ENCODE peak calls at places on chromosomes 12 and 14, in six cellular contexts. Y is HepG2, L is GM12878, H is HCT116, G is H1, O is K562. W is an unnamed sample.

GRCh38 chr12:48924617-48925217 is 575 bp downstream of the FKBP11 start:
- DNase-seq in Y (no peak), G (peak; percentile 29), O (no peak), H (no peak), L (peak; percentile 40), W (no peak)

GRCh38 chr12:124514996-124515932 is 52.1 kb downstream of the NCOR2 start:
- DNase-seq in O (no peak), H (no peak), G (no peak), Y (no peak), L (no peak), W (no peak)

GRCh38 chr12:43057561-43057960 is 468.0 kb upstream of the PRICKLE1 start:
- DNase-seq in G (no peak), H (no peak), L (no peak), Y (no peak), O (no peak), W (no peak)

GRCh38 chr12:128864516-128865186 is 11.4 kb downstream of the GLT1D1 start:
- DNase-seq in H (no peak), O (no peak), G (no peak), Y (no peak), L (no peak), W (no peak)

GRCh38 chr14:55237999-55238680 is 33.1 kb upstream of the FBXO34 start:
- DNase-seq in G (no peak), Y (no peak), O (no peak), L (no peak), H (no peak), W (no peak)

GRCh38 chr12:40033260-40033649 is 72.6 kb downstream of the SLC2A13 start:
- DNase-seq in G (no peak), O (no peak), Y (no peak), H (no peak), L (no peak), W (no peak)

GRCh38 chr12:115267464-115267863 is 583.5 kb upstream of the TBX3 start:
- DNase-seq in L (no peak), G (no peak), Y (no peak), O (no peak), H (no peak), W (no peak)

GRCh38 chr12:81086342-81086741 is 8.5 kb downstream of the ACSS3 start:
- DNase-seq in L (no peak), O (no peak), H (no peak), G (no peak), Y (peak; percentile 89), W (no peak)

GRCh38 chr12:5567021-5567744 is 135.3 kb downstream of the NTF3 start:
- DNase-seq in H (no peak), O (no peak), G (no peak), L (no peak), Y (no peak), W (no peak)

GRCh38 chr12:103523771-103524170 is 28.0 kb upstream of the C12orf42 start:
- DNase-seq in L (no peak), H (no peak), Y (no peak), G (no peak), O (no peak), W (no peak)

GRCh38 chr12:93448796-93449195 is 7.0 kb upstream of the UBE2N start:
- DNase-seq in Y (peak; percentile 35), G (no peak), O (no peak), L (no peak), H (no peak), W (no peak)

GRCh38 chr14:93185333-93185688 is 194 bp downstream of the LYSET start:
- DNase-seq in G (no peak), Y (no peak), O (no peak), L (no peak), H (no peak), W (no peak)

GRCh38 chr12:52380271-52380694 is 5.2 kb downstream of the KRT84 start:
- DNase-seq in L (no peak), G (no peak), H (no peak), O (no peak), Y (no peak), W (peak; percentile 8)

GRCh38 chr14:50425105-50425504 is 28.4 kb upstream of the CDKL1 start:
- DNase-seq in O (no peak), G (no peak), Y (no peak), H (no peak), L (no peak), W (no peak)

GRCh38 chr14:55851961-55852360 is 266.2 kb upstream of the PELI2 start:
- DNase-seq in Y (no peak), L (no peak), G (no peak), O (no peak), H (no peak), W (no peak)

GRCh38 chr12:108787539-108787938 is 56.2 kb upstream of the CORO1C start:
- DNase-seq in G (no peak), H (no peak), Y (no peak), L (no peak), O (no peak), W (no peak)

GRCh38 chr12:108788911-108789310 is 57.6 kb upstream of the CORO1C start:
- DNase-seq in G (no peak), L (no peak), H (no peak), O (no peak), Y (no peak), W (no peak)

GRCh38 chr12:108784270-108784669 is 53.0 kb upstream of the CORO1C start:
- DNase-seq in O (no peak), Y (no peak), L (no peak), H (no peak), G (no peak), W (no peak)

GRCh38 chr12:108788076-108788782 is 56.9 kb upstream of the CORO1C start:
- DNase-seq in Y (no peak), L (no peak), H (no peak), O (no peak), G (no peak), W (no peak)

GRCh38 chr12:108786450-108786849 is 55.1 kb upstream of the CORO1C start:
- DNase-seq in H (no peak), Y (no peak), L (no peak), G (no peak), O (no peak), W (no peak)
- H3K36me3 ChIP-seq in H (peaks cover 39% of the 10 kb centered on the region), Y (peaks cover 3% of the 10 kb centered on the region), L (peaks cover 13% of the 10 kb centered on the region), G (peaks cover 6% of the 10 kb centered on the region), O (no peaks in the 10 kb centered on the region), W (peaks cover 76% of the 10 kb centered on the region)

GRCh38 chr14:88929656-88930436 is 105.4 kb downstream of the TTC8 start:
- DNase-seq in G (no peak), H (no peak), Y (peak; percentile 3), L (no peak), O (peak; percentile 12), W (no peak)
- TF ChIP-seq ZNF274 in G (no peak), H (no peak), Y (no peak), L (no peak), O (no peak), W (no peak)

DNA sequence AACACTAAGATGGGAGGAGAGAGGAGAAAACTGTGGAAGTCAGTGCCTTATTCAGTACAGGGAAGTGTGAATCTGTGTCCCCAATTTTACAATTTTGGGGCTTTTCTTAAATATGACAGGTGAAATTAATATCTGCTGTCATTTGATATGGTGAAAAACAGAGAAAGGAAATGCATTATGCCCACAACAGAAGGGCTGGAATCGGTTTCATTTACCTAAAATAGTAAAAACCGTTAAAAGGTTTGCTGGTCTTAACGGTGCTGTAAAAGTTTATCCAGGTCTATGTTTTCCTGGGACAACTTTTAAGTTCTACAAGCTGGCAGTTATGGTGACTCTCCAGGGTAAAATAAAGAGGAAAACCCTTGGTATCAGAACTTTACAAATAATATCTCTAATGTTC is 310.8 kb downstream of the FUT8 start:
- DNase-seq in Y (no peak), G (no peak), O (no peak), L (no peak), H (no peak), W (no peak)
- H3K9me3 ChIP-seq in Y (peaks cover 11% of the 10 kb centered on the region), G (peaks cover 4% of the 10 kb centered on the region), O (no peaks in the 10 kb centered on the region), L (peaks cover 11% of the 10 kb centered on the region), H (peaks cover 6% of the 10 kb centered on the region), W (peaks cover 9% of the 10 kb centered on the region)

GRCh38 chr14:95119336-95119735 is 38.0 kb downstream of the DICER1 start:
- DNase-seq in H (no peak), O (no peak), L (no peak), Y (no peak), G (no peak), W (no peak)
- H3K36me3 ChIP-seq in H (peaks cover 6% of the 10 kb centered on the region), O (peaks cover 14% of the 10 kb centered on the region), L (peaks cover 8% of the 10 kb centered on the region), Y (peaks cover 15% of the 10 kb centered on the region), G (peaks cover 6% of the 10 kb centered on the region), W (peaks cover 53% of the 10 kb centered on the region)

GRCh38 chr14:22105643-22106042 is 432.0 kb upstream of the OR4E1 start:
- DNase-seq in H (no peak), L (no peak), O (no peak), G (no peak), Y (no peak), W (no peak)

GRCh38 chr14:22107734-22108133 is 434.1 kb upstream of the OR4E1 start:
- DNase-seq in L (no peak), O (no peak), G (no peak), H (no peak), Y (no peak), W (no peak)

GRCh38 chr14:22104971-22105641 is 431.5 kb upstream of the OR4E1 start:
- DNase-seq in O (no peak), L (no peak), Y (no peak), H (no peak), G (no peak), W (no peak)

GRCh38 chr14:22112004-22112403 is 438.4 kb upstream of the OR4E1 start:
- DNase-seq in Y (peak; percentile 25), L (no peak), H (no peak), O (peak; percentile 20), G (no peak), W (no peak)

DNA sequence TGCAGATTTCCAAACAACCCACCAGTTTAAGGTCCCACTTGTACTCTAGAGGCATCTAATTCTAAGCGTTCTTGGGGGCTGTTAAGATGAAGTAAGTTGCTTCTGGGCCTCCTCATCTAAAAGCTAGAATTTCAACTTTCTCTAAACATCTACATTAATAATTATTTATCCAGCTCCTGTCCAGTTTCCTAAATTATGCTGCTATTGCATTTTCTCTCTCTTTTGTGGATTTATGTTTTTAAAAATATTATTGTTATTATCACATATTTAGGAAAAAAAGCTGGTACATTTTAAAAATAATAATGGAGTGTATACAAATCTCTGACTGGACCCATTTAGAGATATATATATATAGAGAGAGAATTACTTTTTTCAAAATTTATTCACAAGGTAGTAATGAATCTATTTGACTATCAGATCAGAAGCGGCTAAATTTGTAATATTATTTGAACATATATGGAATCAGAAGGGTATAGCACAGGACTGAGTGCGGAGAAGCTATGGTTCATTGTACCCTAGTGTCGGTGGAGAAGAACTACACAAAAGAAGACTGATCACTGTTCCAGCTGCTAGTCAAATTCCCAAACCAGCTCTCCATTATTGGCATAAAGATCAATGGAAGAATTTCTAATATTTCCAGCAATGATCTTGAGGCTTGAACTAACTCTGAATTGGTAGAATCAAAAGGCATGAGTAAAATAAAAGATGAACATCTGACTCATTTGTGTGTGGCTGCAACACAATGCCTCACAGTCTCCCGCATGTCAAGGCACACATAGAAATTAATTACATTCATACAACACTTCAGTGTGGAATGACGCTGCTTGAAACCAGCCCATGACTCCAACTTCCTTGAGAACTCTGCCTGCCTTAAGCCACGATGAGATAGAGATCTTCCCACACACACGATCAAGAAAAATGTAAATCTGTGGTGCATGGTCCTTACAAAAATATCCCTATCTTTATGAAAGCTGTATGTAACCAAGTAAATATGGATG is 433.4 kb upstream of the OR4E1 start:
- DNase-seq in L (no peak), O (no peak), Y (no peak), G (no peak), H (no peak), W (no peak)
- TF ChIP-seq ZNF274 in L (no peak), O (no peak), Y (no peak), G (no peak), H (no peak), W (no peak)

W was measured in NT2/D1.